ENCODE peak calls at places on chromosomes 6 and 20, in four cellular contexts. F is body of pancreas, P is AG04450, X is IMR-90. Y is an unnamed sample.

GRCh38 chr6:170031684-170032121 is 259.2 kb downstream of the DLL1 start:
- DNase-seq in F (peak; percentile 1), X (no peak), P (no peak), Y (no peak)

GRCh38 chr20:9660236-9660868 is 146.0 kb downstream of the LAMP5 start:
- DNase-seq in X (peak; percentile 20), F (no peak), P (no peak), Y (no peak)

GRCh38 chr6:99951016-99951805 is 42.8 kb downstream of the MCHR2 start:
- DNase-seq in P (no peak), F (no peak), X (no peak), Y (no peak)

GRCh38 chr6:43658161-43658560 is 13.3 kb downstream of the RSPH9 start:
- DNase-seq in X (no peak), P (no peak), F (no peak), Y (no peak)

GRCh38 chr6:141307309-141307998 is 825.3 kb upstream of the GJE1 start:
- DNase-seq in F (no peak), X (no peak), P (no peak), Y (no peak)

GRCh38 chr20:25254986-25255680 is 7.2 kb downstream of the PYGB start:
- DNase-seq in X (no peak), P (no peak), F (peak; percentile 67), Y (no peak)

GRCh38 chr20:13821876-13822275 is 37.0 kb downstream of the NDUFAF5 start:
- DNase-seq in F (peak; percentile 9), P (no peak), X (no peak), Y (peak; percentile 19)

GRCh38 chr6:112802154-112802553 is 455.0 kb downstream of the RFPL4B start:
- DNase-seq in X (peak; percentile 96), P (peak; percentile 84), F (no peak), Y (peak; percentile 85)

GRCh38 chr6:148765878-148766808 is 19.3 kb downstream of the UST start:
- DNase-seq in X (no peak), F (no peak), P (no peak), Y (no peak)

GRCh38 chr6:70412797-70413113 is 553 bp upstream of the FAM135A start:
- DNase-seq in P (no peak), F (no peak), X (no peak), Y (no peak)

GRCh38 chr20:13141541-13141940 is 79.5 kb upstream of the ISM1 start:
- DNase-seq in F (no peak), P (no peak), X (no peak), Y (no peak)

GRCh38 chr6:33827546-33828451 is 24.0 kb upstream of the MLN start:
- DNase-seq in X (peak; percentile 40), P (no peak), F (no peak), Y (no peak)

GRCh38 chr6:44267252-44267651 is 1.9 kb upstream of the NFKBIE start:
- DNase-seq in F (no peak), X (no peak), P (no peak), Y (no peak)

GRCh38 chr6:85403331-85404015 is 46.4 kb upstream of the NT5E start:
- DNase-seq in F (no peak), P (no peak), X (peak; percentile 92), Y (peak; percentile 92)

GRCh38 chr6:154995241-154996162 is at the start of gene TIAM2:
- DNase-seq in X (no peak), P (no peak), F (no peak), Y (no peak)

GRCh38 chr20:62872184-62872862 is 10.7 kb upstream of the TCFL5 start:
- DNase-seq in P (no peak), F (no peak), X (no peak), Y (no peak)

GRCh38 chr20:57844626-57845596 is 135.1 kb upstream of the PMEPA1 start:
- DNase-seq in P (no peak), F (no peak), X (no peak), Y (no peak)

GRCh38 chr20:1657556-1658334 is at the start of gene SIRPG:
- DNase-seq in F (no peak), X (no peak), P (no peak), Y (no peak)

GRCh38 chr6:118578617-118579016 is 30.5 kb downstream of the PLN start:
- DNase-seq in F (no peak), X (no peak), P (no peak), Y (no peak)

GRCh38 chr6:105135907-105136432 is 43.8 kb downstream of the POPDC3 start:
- DNase-seq in X (peak; percentile 22), P (no peak), F (no peak), Y (peak; percentile 42)

GRCh38 chr6:48098923-48099322 is 12.1 kb downstream of the PTCHD4 start:
- DNase-seq in F (no peak), X (no peak), P (no peak), Y (peak; percentile 50)

DNA sequence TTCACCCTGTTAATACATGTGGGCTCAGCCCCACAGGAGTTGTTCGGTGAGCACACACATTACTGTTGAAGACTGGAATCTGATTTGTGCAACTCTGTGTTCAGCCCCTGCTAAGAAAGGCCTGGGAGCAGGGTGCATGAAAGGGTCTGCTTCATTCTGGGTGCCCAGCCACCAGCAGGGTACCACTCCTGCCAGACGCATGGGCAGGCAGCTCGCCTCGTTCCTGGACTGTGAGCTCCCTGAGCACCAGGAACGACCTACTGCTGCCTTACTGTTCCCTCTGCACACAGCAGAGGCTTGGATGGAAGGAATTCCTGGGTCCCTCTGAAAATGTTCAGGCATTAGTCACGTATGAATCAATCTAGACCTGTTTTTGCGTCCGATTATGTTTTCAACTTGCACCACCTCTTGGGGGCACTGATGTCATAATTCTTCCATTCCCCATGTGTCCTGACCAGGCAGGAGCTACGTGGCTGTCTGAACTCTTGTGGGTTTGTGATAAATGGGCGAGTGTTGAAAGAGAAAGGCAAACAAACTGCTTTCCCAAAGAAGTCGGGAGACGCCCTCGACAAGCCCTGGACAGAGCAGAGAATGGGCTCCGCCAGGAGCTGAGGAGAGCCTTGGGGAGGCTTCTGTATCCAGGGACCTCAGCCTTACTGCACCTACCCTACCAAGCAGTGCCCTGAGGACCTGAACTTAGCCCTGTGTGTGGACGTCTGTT is 123.9 kb downstream of the LY86 start:
- DNase-seq in X (peak; percentile 87), F (peak; percentile 85), P (peak; percentile 37), Y (peak; percentile 61)
- TF ChIP-seq CTCF in X (peak; percentile 12), F (peak; percentile 36), P (no peak), Y (no peak)

GRCh38 chr6:41529970-41530369 is 16.2 kb upstream of the FOXP4 start:
- DNase-seq in F (no peak), P (no peak), X (no peak), Y (no peak)

GRCh38 chr6:41531016-41531415 is 15.2 kb upstream of the FOXP4 start:
- DNase-seq in P (no peak), F (no peak), X (no peak), Y (no peak)

GRCh38 chr6:41530476-41530875 is 15.7 kb upstream of the FOXP4 start:
- DNase-seq in X (no peak), F (no peak), P (no peak), Y (no peak)

GRCh38 chr6:41529049-41529448 is 17.1 kb upstream of the FOXP4 start:
- DNase-seq in F (no peak), P (no peak), X (no peak), Y (no peak)

DNA sequence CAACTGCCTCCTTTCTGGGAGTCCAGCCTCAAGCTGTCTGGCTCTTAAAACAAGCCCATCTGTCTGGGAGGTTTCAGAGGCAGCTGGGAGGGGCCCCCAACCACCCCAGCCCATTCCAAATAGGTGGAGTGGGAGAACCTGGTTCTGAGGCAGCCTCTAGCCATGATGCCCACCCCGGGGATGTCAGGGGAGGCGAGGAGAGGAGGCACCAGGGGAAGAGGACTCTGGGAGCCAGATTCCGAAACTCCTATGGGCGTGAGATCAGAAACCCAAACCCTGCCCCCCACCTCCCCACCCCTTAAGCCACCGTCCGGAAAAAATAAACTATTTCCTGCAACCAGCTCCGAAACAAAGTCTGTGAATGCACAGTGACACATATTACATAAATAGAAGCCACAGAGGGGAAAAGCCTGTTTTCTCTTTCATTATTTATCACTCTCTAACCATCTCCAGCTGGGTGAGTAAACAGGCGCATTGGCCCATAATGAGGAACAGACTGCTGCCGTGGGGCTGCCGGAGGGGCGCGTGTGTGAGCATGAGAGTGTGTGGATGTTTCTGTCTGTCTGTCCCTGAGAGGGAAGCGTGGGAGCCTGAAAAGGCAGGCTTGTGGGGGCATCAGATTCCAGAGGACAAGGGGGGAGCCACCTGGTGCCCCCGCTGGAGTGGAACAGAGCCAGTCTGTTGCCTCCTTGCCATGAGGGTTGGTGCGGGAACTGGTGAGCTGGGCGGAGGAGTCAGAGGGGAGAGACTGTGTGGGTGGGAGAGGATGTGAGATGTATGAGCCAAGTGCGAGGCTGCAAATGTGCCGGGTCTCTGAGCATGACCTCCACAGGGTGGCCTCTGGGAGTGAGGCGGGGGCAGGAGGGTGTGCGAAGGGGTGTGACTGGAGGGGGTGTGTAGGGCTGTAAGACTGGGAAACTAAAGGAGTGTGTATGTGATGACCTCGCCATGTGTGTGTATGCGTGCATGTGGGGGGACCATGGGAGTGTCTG is 14.3 kb upstream of the FOXP4 start:
- DNase-seq in X (peak; percentile 67), F (peak; percentile 25), P (peak; percentile 23), Y (peak; percentile 29)
- H3K4me3 ChIP-seq in X (no peak overlapping the region), F (no peak overlapping the region), P (no peak overlapping the region), Y (no peak overlapping the region)

DNA sequence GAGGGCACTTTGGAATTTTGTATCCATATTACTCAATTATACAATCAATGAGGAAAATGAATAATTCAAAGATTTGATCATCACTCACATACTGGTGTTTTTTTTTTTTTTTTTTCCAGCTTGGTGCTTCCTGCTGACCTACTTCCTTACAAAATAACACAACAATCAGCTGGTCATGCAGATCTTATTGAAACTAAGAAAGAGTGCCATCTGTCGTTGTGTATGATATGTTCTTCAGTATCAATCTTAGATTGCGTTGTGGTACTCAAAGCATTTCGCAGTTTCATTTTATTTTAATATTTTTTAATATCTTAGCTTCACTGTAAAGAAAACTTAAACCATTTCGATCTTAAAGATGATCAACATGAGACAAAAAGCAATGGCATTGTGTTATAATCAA is 155.6 kb downstream of the OGFRL1 start:
- DNase-seq in X (no peak), P (no peak), F (no peak), Y (peak; percentile 21)
- TF ChIP-seq CTCF in X (no peak), P (no peak), F (peak; percentile 30), Y (no peak)

GRCh38 chr6:106509420-106510089 is 119.7 kb downstream of the RTN4IP1 start:
- DNase-seq in X (no peak), P (no peak), F (peak; percentile 22), Y (peak; percentile 30)

GRCh38 chr6:106512048-106512957 is 117.0 kb downstream of the RTN4IP1 start:
- DNase-seq in P (no peak), X (no peak), F (peak; percentile 78), Y (peak; percentile 51)

GRCh38 chr6:106510090-106510970 is 119.0 kb downstream of the RTN4IP1 start:
- DNase-seq in P (no peak), F (peak; percentile 67), X (no peak), Y (peak; percentile 59)

GRCh38 chr6:106512958-106513480 is 116.3 kb downstream of the RTN4IP1 start:
- DNase-seq in F (no peak), X (no peak), P (no peak), Y (no peak)

DNA sequence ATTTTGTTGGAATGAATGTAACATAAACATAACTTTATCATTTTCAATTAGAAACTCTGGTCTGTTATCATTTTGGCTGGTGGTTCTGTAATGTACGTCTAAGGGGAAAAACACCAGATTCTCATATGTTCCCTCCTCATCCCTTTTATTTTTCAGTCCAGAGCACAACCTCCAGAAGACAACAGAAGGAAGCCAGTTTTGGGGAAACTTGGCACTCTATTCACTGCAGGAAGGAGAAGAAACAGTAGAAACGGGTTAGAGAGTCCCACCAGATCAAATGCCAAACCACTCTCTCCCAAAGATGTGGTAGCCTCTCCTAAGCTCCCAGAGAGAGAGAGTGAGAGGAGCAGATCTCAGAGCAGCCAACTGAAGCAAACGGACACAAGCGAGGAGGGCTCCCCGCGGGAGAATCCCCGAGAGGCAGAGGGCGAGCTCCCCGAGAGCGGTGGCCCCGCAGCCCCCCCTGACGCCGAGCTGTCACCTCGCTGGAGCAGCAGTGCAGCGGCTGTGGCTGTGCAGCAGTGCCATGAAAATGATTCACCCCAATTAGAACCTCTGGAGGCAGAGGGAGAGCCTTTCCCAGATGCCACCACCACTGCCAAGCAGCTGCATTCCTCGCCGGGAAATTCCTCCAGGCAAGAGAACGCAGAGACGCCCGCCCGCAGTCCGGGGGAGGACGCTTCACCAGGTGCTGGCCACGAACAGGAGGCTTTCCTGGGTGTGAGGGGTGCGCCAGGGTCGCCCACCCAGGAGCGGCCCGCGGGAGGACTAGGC is 117.8 kb downstream of the RTN4IP1 start:
- DNase-seq in F (peak; percentile 47), P (no peak), X (no peak), Y (peak; percentile 52)
- H3K4me3 ChIP-seq in F (peak overlapping the region; percentile 88), P (peak overlapping the region; percentile 71), X (peak overlapping the region; percentile 52), Y (peak overlapping the region; percentile 71)

Y was measured in cardiac fibroblast.